ENCODE peak calls at places on chromosome X, in five cellular contexts. One of them, this sample, is unnamed. For H3K4me1, the result is how much of the 10 kb centered on the place peaks cover.

GRCh38 chrX:15853586-15854079 is 980 bp downstream of the AP1S2 start:
- DNase-seq in SK-N-SH: peak
- DNase-seq in H9: no peak
- DNase-seq in astrocyte: no peak
- DNase-seq in neural progenitor cell: peak
- DNase-seq in this sample: peak

GRCh38 chrX:11757729-11758399 is at the start of gene MSL3:
- DNase-seq in SK-N-SH: peak
- DNase-seq in H9: peak
- DNase-seq in astrocyte: peak
- DNase-seq in neural progenitor cell: peak
- DNase-seq in this sample: peak

GRCh38 chrX:106615041-106615440 is 3.3 kb downstream of the RADX start:
- DNase-seq in SK-N-SH: no peak
- DNase-seq in H9: no peak
- DNase-seq in astrocyte: peak
- DNase-seq in neural progenitor cell: no peak
- DNase-seq in this sample: no peak

GRCh38 chrX:57952320-57952678 is 42.0 kb upstream of the ZXDA start:
- DNase-seq in SK-N-SH: no peak
- DNase-seq in H9: no peak
- DNase-seq in astrocyte: no peak
- DNase-seq in neural progenitor cell: no peak
- DNase-seq in this sample: no peak

GRCh38 chrX:155329293-155329692 is 5.1 kb downstream of the CLIC2 start:
- DNase-seq in SK-N-SH: no peak
- DNase-seq in H9: no peak
- DNase-seq in astrocyte: no peak
- DNase-seq in neural progenitor cell: no peak
- DNase-seq in this sample: no peak

GRCh38 chrX:114962209-114962608 is 55.2 kb downstream of the IL13RA2 start:
- DNase-seq in SK-N-SH: no peak
- DNase-seq in H9: no peak
- DNase-seq in astrocyte: no peak
- DNase-seq in neural progenitor cell: no peak
- DNase-seq in this sample: no peak

GRCh38 chrX:23901065-23901464 is 6.7 kb downstream of the APOO start:
- DNase-seq in SK-N-SH: no peak
- DNase-seq in H9: no peak
- DNase-seq in astrocyte: peak
- DNase-seq in neural progenitor cell: no peak
- DNase-seq in this sample: peak

GRCh38 chrX:2502668-2503519 is 2.1 kb upstream of the DHRSX start:
- DNase-seq in SK-N-SH: no peak
- DNase-seq in H9: no peak
- DNase-seq in astrocyte: peak
- DNase-seq in neural progenitor cell: no peak
- DNase-seq in this sample: no peak

GRCh38 chrX:40173662-40174593 is 76.2 kb upstream of the BCOR start:
- DNase-seq in SK-N-SH: peak
- DNase-seq in H9: peak
- DNase-seq in astrocyte: no peak
- DNase-seq in neural progenitor cell: peak
- DNase-seq in this sample: no peak

GRCh38 chrX:30005821-30006220 is 209.5 kb upstream of the MAGEB2 start:
- DNase-seq in SK-N-SH: no peak
- DNase-seq in H9: no peak
- DNase-seq in astrocyte: no peak
- DNase-seq in neural progenitor cell: no peak
- DNase-seq in this sample: no peak
- H3K4me1 ChIP-seq in SK-N-SH: under half
- H3K4me1 ChIP-seq in H9: under half
- H3K4me1 ChIP-seq in astrocyte: under half
- H3K4me1 ChIP-seq in neural progenitor cell: under half
- H3K4me1 ChIP-seq in this sample: under half

DNA sequence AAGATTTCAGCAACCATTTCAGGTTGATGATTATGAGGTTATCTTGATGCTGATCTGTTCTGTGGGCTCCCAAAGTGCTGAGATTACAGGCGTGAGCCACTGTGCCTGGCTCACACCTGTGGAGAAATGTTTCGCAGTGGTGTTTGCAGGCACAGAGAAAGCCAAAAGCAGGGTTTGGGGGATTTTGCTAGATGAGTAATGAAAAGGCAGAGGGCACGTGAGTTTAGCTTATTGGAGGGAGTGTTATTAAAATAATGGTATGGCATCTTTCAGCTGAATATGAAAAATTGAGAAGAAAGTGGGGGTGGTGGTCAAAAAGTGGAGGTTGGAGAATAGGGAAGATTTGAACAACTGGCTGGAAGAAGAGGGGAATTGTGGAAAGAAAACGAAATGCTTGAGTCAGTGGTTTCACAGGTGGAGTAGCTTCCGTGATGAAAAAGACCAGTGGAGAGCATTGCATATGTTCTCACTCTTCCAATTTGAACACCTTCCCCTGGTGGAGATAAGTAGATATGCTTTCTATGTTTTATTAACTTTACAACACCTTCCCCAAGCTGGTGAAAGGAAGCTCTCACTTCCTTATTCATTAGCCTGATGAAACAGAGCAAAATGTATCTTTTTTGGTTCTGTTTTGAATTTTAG is 1.1 kb upstream of the CHST7 start:
- DNase-seq in SK-N-SH: no peak
- DNase-seq in H9: no peak
- DNase-seq in astrocyte: no peak
- DNase-seq in neural progenitor cell: no peak
- DNase-seq in this sample: no peak
- H3K9ac ChIP-seq in SK-N-SH: no peak
- H3K9ac ChIP-seq in H9: no peak
- H3K9ac ChIP-seq in astrocyte: peak
- H3K9ac ChIP-seq in neural progenitor cell: no peak
- H3K9ac ChIP-seq in this sample: no peak

GRCh38 chrX:119757979-119758681 is at the start of gene SOWAHD:
- DNase-seq in SK-N-SH: peak
- DNase-seq in H9: peak
- DNase-seq in astrocyte: no peak
- DNase-seq in neural progenitor cell: peak
- DNase-seq in this sample: peak

GRCh38 chrX:119757646-119757978 is 776 bp upstream of the SOWAHD start:
- DNase-seq in SK-N-SH: no peak
- DNase-seq in H9: no peak
- DNase-seq in astrocyte: no peak
- DNase-seq in neural progenitor cell: no peak
- DNase-seq in this sample: no peak

GRCh38 chrX:119756926-119757635 is 1.3 kb upstream of the SOWAHD start:
- DNase-seq in SK-N-SH: no peak
- DNase-seq in H9: peak
- DNase-seq in astrocyte: no peak
- DNase-seq in neural progenitor cell: no peak
- DNase-seq in this sample: no peak

GRCh38 chrX:119753639-119754257 is 4.6 kb upstream of the SOWAHD start:
- DNase-seq in SK-N-SH: peak
- DNase-seq in H9: peak
- DNase-seq in astrocyte: no peak
- DNase-seq in neural progenitor cell: peak
- DNase-seq in this sample: no peak

GRCh38 chrX:119755981-119756533 is 2.3 kb upstream of the SOWAHD start:
- DNase-seq in SK-N-SH: no peak
- DNase-seq in H9: no peak
- DNase-seq in astrocyte: no peak
- DNase-seq in neural progenitor cell: no peak
- DNase-seq in this sample: no peak
- H3K4me1 ChIP-seq in SK-N-SH: under half
- H3K4me1 ChIP-seq in H9: under half
- H3K4me1 ChIP-seq in astrocyte: under half
- H3K4me1 ChIP-seq in neural progenitor cell: under half
- H3K4me1 ChIP-seq in this sample: under half

DNA sequence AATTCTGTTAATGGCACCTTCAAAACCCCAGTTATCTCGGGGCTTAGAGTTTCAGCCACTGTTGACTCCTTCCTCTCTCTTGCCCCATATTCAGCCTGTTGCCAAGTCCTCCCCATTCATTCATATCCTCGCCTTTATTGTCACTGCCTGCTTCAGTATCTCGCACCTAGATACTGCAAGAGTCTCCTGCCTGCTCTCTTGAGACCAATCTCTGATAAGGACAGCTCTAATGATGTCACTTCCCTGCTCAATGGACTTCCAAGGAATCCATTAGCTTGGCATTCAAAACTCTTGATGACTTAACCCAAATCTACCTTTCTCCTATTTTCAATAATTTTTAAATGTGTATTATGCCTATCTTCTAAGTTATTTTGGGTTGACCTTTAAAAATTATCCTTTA is 1.1 kb upstream of the UBE2A start:
- DNase-seq in SK-N-SH: no peak
- DNase-seq in H9: no peak
- DNase-seq in astrocyte: no peak
- DNase-seq in neural progenitor cell: no peak
- DNase-seq in this sample: no peak
- H3K9ac ChIP-seq in SK-N-SH: peak
- H3K9ac ChIP-seq in H9: no peak
- H3K9ac ChIP-seq in astrocyte: no peak
- H3K9ac ChIP-seq in neural progenitor cell: no peak
- H3K9ac ChIP-seq in this sample: no peak

GRCh38 chrX:153725039-153725831 is 579 bp downstream of the ABCD1 start:
- DNase-seq in SK-N-SH: no peak
- DNase-seq in H9: no peak
- DNase-seq in astrocyte: no peak
- DNase-seq in neural progenitor cell: peak
- DNase-seq in this sample: no peak

GRCh38 chrX:153728095-153728494 is 3.4 kb downstream of the ABCD1 start:
- DNase-seq in SK-N-SH: no peak
- DNase-seq in H9: no peak
- DNase-seq in astrocyte: no peak
- DNase-seq in neural progenitor cell: no peak
- DNase-seq in this sample: no peak

GRCh38 chrX:153727108-153727931 is 2.7 kb downstream of the ABCD1 start:
- DNase-seq in SK-N-SH: no peak
- DNase-seq in H9: no peak
- DNase-seq in astrocyte: no peak
- DNase-seq in neural progenitor cell: no peak
- DNase-seq in this sample: no peak

GRCh38 chrX:153725832-153726285 is 1.2 kb downstream of the ABCD1 start:
- DNase-seq in SK-N-SH: peak
- DNase-seq in H9: no peak
- DNase-seq in astrocyte: no peak
- DNase-seq in neural progenitor cell: no peak
- DNase-seq in this sample: no peak

DNA sequence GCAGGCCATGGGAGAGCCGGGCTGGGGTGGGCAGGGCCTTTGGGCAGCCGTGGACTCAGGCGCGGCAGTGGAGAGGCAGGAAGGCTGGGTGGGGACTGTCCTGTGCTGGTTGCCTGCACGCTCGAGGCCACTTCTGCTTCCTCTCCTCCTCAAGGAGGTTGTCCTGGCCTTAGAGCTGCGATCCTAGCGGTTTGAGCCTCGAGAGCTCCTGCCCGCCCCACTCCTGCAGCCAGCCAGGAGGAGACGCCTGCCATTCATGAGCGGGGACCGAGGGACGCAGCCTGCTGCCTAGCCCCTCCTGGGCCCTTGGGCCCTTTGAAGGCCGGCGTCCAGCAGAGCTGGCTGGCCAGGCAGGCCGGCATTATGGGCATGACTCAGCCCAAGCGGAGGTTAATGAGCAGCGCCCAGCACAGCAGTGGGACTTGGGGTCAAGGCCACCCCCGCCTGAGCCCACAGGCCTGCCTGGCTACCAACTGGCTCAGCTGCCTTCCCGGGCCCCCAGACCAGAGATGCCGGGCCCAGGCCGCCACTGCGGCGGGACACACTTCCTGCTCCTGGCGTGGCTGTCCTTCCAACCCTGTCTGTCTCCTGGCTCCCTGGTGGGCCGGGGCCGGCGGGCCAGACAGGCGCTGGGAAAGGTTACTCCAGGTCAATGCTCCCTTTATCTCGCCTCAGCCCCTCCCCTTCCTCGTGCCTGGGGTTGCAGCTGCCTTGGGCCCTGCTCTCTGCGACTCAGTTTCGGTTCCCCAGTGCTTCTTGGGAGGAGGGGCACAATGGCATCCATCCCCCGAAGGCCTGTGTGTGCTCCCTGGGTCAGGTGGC is 1.8 kb downstream of the ABCD1 start:
- DNase-seq in SK-N-SH: peak
- DNase-seq in H9: peak
- DNase-seq in astrocyte: peak
- DNase-seq in neural progenitor cell: peak
- DNase-seq in this sample: no peak
- H3K4me1 ChIP-seq in SK-N-SH: under half
- H3K4me1 ChIP-seq in H9: under half
- H3K4me1 ChIP-seq in astrocyte: under half
- H3K4me1 ChIP-seq in neural progenitor cell: under half
- H3K4me1 ChIP-seq in this sample: under half

DNA sequence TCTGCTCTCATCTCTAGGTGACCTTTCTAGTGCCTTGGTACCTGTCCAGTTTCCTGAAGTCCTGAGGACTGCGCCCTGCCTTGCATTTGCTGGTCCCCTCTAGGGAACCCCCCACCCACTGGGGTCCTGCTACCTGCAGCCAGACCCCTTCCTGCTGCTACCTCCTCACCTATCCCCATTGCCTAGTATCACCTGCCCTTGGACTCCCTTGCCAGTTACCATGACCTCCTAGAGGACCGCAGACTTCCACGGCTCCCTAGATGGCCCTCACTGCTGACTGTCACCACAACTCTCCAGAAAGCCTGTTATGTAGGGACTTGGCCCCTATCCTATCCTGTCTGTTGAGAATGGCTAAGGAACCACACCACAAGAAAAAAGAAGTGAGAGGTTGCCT is 166.6 kb downstream of the EFNB1 start:
- DNase-seq in SK-N-SH: no peak
- DNase-seq in H9: no peak
- DNase-seq in astrocyte: no peak
- DNase-seq in neural progenitor cell: no peak
- DNase-seq in this sample: no peak
- H3K9ac ChIP-seq in SK-N-SH: no peak
- H3K9ac ChIP-seq in H9: no peak
- H3K9ac ChIP-seq in astrocyte: peak
- H3K9ac ChIP-seq in neural progenitor cell: no peak
- H3K9ac ChIP-seq in this sample: no peak

GRCh38 chrX:86021652-86022289 is 25.6 kb downstream of the CHM start:
- DNase-seq in SK-N-SH: no peak
- DNase-seq in H9: no peak
- DNase-seq in astrocyte: no peak
- DNase-seq in neural progenitor cell: no peak
- DNase-seq in this sample: no peak

GRCh38 chrX:86028681-86029080 is 18.7 kb downstream of the CHM start:
- DNase-seq in SK-N-SH: no peak
- DNase-seq in H9: no peak
- DNase-seq in astrocyte: no peak
- DNase-seq in neural progenitor cell: no peak
- DNase-seq in this sample: no peak

GRCh38 chrX:86023806-86024205 is 23.6 kb downstream of the CHM start:
- DNase-seq in SK-N-SH: no peak
- DNase-seq in H9: no peak
- DNase-seq in astrocyte: no peak
- DNase-seq in neural progenitor cell: no peak
- DNase-seq in this sample: peak
- H3K4me1 ChIP-seq in SK-N-SH: under half
- H3K4me1 ChIP-seq in H9: under half
- H3K4me1 ChIP-seq in astrocyte: under half
- H3K4me1 ChIP-seq in neural progenitor cell: under half
- H3K4me1 ChIP-seq in this sample: under half

This sample was measured in mammary epithelial cell.